ENCODE peak calls at places on chromosomes 12 and 14, in five cellular contexts. Y, V, W, D and J are unnamed samples.

GRCh38 chr12:64088431-64089349 is 133.4 kb downstream of the KICS2 start:
- DNase-seq in Y (no peak), V (peak), W (no peak), D (peak), J (no peak)

GRCh38 chr12:73892181-73892580 is 645.5 kb upstream of the ATXN7L3B start:
- DNase-seq in Y (no peak), V (no peak), W (no peak), D (no peak), J (no peak)

GRCh38 chr12:130975116-130975515 is 21.4 kb downstream of the ADGRD1 start:
- DNase-seq in Y (no peak), V (no peak), W (no peak), D (no peak), J (no peak)

GRCh38 chr14:68787235-68787727 is 5.6 kb downstream of the ZFP36L1 start:
- DNase-seq in Y (no peak), V (no peak), W (peak), D (no peak), J (no peak)

GRCh38 chr12:8912910-8913309 is 1.4 kb upstream of the PHC1 start:
- DNase-seq in Y (no peak), V (peak), W (peak), D (peak), J (peak)

GRCh38 chr14:40139657-40140056 is 707.4 kb upstream of the FBXO33 start:
- DNase-seq in Y (no peak), V (no peak), W (no peak), D (no peak), J (no peak)

GRCh38 chr12:67425394-67425793 is 156.2 kb downstream of the CAND1 start:
- DNase-seq in Y (no peak), V (no peak), W (no peak), D (no peak), J (no peak)

GRCh38 chr12:43267782-43268181 is 284.2 kb downstream of the ADAMTS20 start:
- DNase-seq in Y (no peak), V (no peak), W (no peak), D (peak), J (no peak)

GRCh38 chr12:2064078-2064507 is 11.3 kb downstream of the CACNA1C start:
- DNase-seq in Y (peak), V (no peak), W (peak), D (no peak), J (no peak)

GRCh38 chr12:91074068-91074819 is 16.4 kb upstream of the KERA start:
- DNase-seq in Y (no peak), V (no peak), W (no peak), D (no peak), J (no peak)

GRCh38 chr12:80846930-80847329 is 90.8 kb downstream of the LIN7A start:
- DNase-seq in Y (no peak), V (no peak), W (no peak), D (no peak), J (no peak)